ENCODE peak calls at places on chromosomes 13 and 19, in five cellular contexts. One of them, this sample, is unnamed.

GRCh38 chr13:51221674-51222509 is at the start of gene FAM124A:
- DNase-seq in NAMALWA: peak; percentile 63
- DNase-seq in body of pancreas: peak; percentile 64
- DNase-seq in lower leg skin: peak; percentile 85
- DNase-seq in NCI-H146: peak; percentile 53
- DNase-seq in this sample: peak; percentile 71

GRCh38 chr13:102091231-102091630 is 310.6 kb downstream of the FGF14 start:
- DNase-seq in NAMALWA: peak; percentile 37
- DNase-seq in body of pancreas: no peak
- DNase-seq in lower leg skin: no peak
- DNase-seq in NCI-H146: no peak
- DNase-seq in this sample: peak; percentile 77

GRCh38 chr19:28351761-28352160 is 861.2 kb downstream of the UQCRFS1 start:
- DNase-seq in NAMALWA: no peak
- DNase-seq in body of pancreas: no peak
- DNase-seq in lower leg skin: no peak
- DNase-seq in NCI-H146: no peak
- DNase-seq in this sample: no peak

GRCh38 chr19:53521373-53522202 is 16.4 kb upstream of the ZNF331 start:
- DNase-seq in NAMALWA: no peak
- DNase-seq in body of pancreas: no peak
- DNase-seq in lower leg skin: no peak
- DNase-seq in NCI-H146: no peak
- DNase-seq in this sample: peak; percentile 51

GRCh38 chr19:45847661-45848060 is 15.3 kb downstream of the SYMPK start:
- DNase-seq in NAMALWA: no peak
- DNase-seq in body of pancreas: no peak
- DNase-seq in lower leg skin: no peak
- DNase-seq in NCI-H146: no peak
- DNase-seq in this sample: no peak

GRCh38 chr13:32045537-32045936 is 14.0 kb downstream of the FRY start:
- DNase-seq in NAMALWA: no peak
- DNase-seq in body of pancreas: no peak
- DNase-seq in lower leg skin: no peak
- DNase-seq in NCI-H146: no peak
- DNase-seq in this sample: no peak

GRCh38 chr13:103022328-103022727 is 43.9 kb downstream of the SLC10A2 start:
- DNase-seq in NAMALWA: no peak
- DNase-seq in body of pancreas: no peak
- DNase-seq in lower leg skin: no peak
- DNase-seq in NCI-H146: no peak
- DNase-seq in this sample: no peak

GRCh38 chr19:42396248-42396541 is 6.1 kb upstream of the CNFN start:
- DNase-seq in NAMALWA: peak; percentile 37
- DNase-seq in body of pancreas: no peak
- DNase-seq in lower leg skin: no peak
- DNase-seq in NCI-H146: peak; percentile 75
- DNase-seq in this sample: no peak

GRCh38 chr19:57949296-57949695 is 1.8 kb upstream of the ZNF256 start:
- DNase-seq in NAMALWA: no peak
- DNase-seq in body of pancreas: no peak
- DNase-seq in lower leg skin: no peak
- DNase-seq in NCI-H146: no peak
- DNase-seq in this sample: no peak

GRCh38 chr13:35787937-35788336 is 311.4 kb upstream of the MAB21L1 start:
- DNase-seq in NAMALWA: no peak
- DNase-seq in body of pancreas: no peak
- DNase-seq in lower leg skin: no peak
- DNase-seq in NCI-H146: no peak
- DNase-seq in this sample: peak; percentile 48

GRCh38 chr19:42254083-42254849 is 662 bp downstream of the ERF start:
- DNase-seq in NAMALWA: peak; percentile 82
- DNase-seq in body of pancreas: peak; percentile 86
- DNase-seq in lower leg skin: peak; percentile 95
- DNase-seq in NCI-H146: peak; percentile 57
- DNase-seq in this sample: peak; percentile 89

GRCh38 chr13:50222569-50223332 is 207.5 kb downstream of the KCNRG start:
- DNase-seq in NAMALWA: no peak
- DNase-seq in body of pancreas: peak; percentile 74
- DNase-seq in lower leg skin: no peak
- DNase-seq in NCI-H146: peak; percentile 96
- DNase-seq in this sample: peak; percentile 93

GRCh38 chr13:111911754-111912452 is 155.0 kb upstream of the SOX1 start:
- DNase-seq in NAMALWA: no peak
- DNase-seq in body of pancreas: no peak
- DNase-seq in lower leg skin: peak; percentile 52
- DNase-seq in NCI-H146: no peak
- DNase-seq in this sample: no peak

GRCh38 chr13:27918041-27918917 is 1.5 kb upstream of the PDX1 start:
- DNase-seq in NAMALWA: no peak
- DNase-seq in body of pancreas: peak; percentile 76
- DNase-seq in lower leg skin: peak; percentile 82
- DNase-seq in NCI-H146: no peak
- DNase-seq in this sample: no peak

GRCh38 chr13:64369121-64369520 is 2861.0 kb downstream of the PCDH9 start:
- DNase-seq in NAMALWA: no peak
- DNase-seq in body of pancreas: no peak
- DNase-seq in lower leg skin: no peak
- DNase-seq in NCI-H146: no peak
- DNase-seq in this sample: no peak

GRCh38 chr13:64704121-64704520 is 2526.0 kb downstream of the PCDH9 start:
- DNase-seq in NAMALWA: no peak
- DNase-seq in body of pancreas: no peak
- DNase-seq in lower leg skin: no peak
- DNase-seq in NCI-H146: no peak
- DNase-seq in this sample: no peak

GRCh38 chr13:95154441-95154886 is 146.8 kb downstream of the ABCC4 start:
- DNase-seq in NAMALWA: no peak
- DNase-seq in body of pancreas: no peak
- DNase-seq in lower leg skin: no peak
- DNase-seq in NCI-H146: peak; percentile 21
- DNase-seq in this sample: peak; percentile 54

GRCh38 chr19:4582980-4583842 is 23.7 kb upstream of the SEMA6B start:
- DNase-seq in NAMALWA: no peak
- DNase-seq in body of pancreas: no peak
- DNase-seq in lower leg skin: no peak
- DNase-seq in NCI-H146: no peak
- DNase-seq in this sample: no peak

This sample was measured in NCI-H69.